ENCODE peak calls at places on chromosomes 12 and 14, in four cellular contexts. D is fibroblast of the aortic adventitia, O is endodermal cell, Q is Calu3. S is an unnamed sample.

GRCh38 chr12:30257614-30258013 is 438.1 kb downstream of the IPO8 start:
- DNase-seq in D (no peak), O (no peak), Q (no peak), S (no peak)

GRCh38 chr14:23056956-23057756 is at the start of gene CDH24:
- DNase-seq in D (peak), O (peak), Q (peak), S (peak)

GRCh38 chr12:52216807-52217206 is 16.2 kb upstream of the KRT7 start:
- DNase-seq in D (no peak), O (peak), Q (no peak), S (no peak)

GRCh38 chr12:15589328-15590032 is 199.7 kb downstream of the EPS8 start:
- DNase-seq in D (no peak), O (no peak), Q (no peak), S (no peak)

GRCh38 chr12:130552483-130552996 is 163.6 kb downstream of the RIMBP2 start:
- DNase-seq in D (no peak), O (peak), Q (no peak), S (no peak)

GRCh38 chr14:93103392-93104080 is 12.2 kb downstream of the ITPK1 start:
- DNase-seq in D (peak), O (no peak), Q (peak), S (peak)

GRCh38 chr12:49873361-49873934 is 30.3 kb downstream of the FAIM2 start:
- DNase-seq in D (peak), O (peak), Q (no peak), S (no peak)

GRCh38 chr14:91817566-91818325 is 49.6 kb downstream of the TC2N start:
- DNase-seq in D (no peak), O (no peak), Q (no peak), S (no peak)

GRCh38 chr12:57730336-57731067 is 8.0 kb downstream of the AGAP2 start:
- DNase-seq in D (no peak), O (peak), Q (no peak), S (no peak)

GRCh38 chr12:105769486-105769885 is 369.3 kb downstream of the NUAK1 start:
- DNase-seq in D (no peak), O (no peak), Q (no peak), S (no peak)

GRCh38 chr12:113030875-113031525 is 25.5 kb upstream of the DTX1 start:
- DNase-seq in D (peak), O (peak), Q (peak), S (no peak)
- TF ChIP-seq CTCF in D (peak), O (peak), Q (peak), S (peak)

DNA sequence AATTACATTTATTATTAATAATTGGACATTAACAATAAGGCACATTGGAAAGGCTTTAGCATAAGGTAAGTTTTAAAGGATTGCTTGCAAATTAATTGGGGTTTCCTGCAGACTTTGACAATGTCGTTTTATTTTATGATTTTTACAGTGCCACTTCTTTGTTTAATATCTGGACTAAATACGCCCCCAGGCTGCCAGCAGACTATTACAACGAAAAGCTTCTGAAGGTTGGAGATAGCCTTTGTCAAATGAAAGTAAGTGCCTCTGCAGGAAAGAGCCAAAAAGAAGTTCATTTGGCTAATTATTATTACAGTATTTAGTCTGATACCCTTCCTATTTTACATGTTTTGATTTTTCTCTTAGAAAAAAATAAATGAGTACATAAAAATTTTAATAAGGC is 11.3 kb downstream of the CFAP54 start:
- DNase-seq in D (peak), O (no peak), Q (peak), S (no peak)
- TF ChIP-seq CTCF in D (peak), O (no peak), Q (no peak), S (no peak)

GRCh38 chr12:12331896-12332295 is 18.1 kb downstream of the MANSC1 start:
- DNase-seq in D (no peak), O (no peak), Q (peak), S (no peak)

GRCh38 chr12:12334710-12335040 is 15.4 kb downstream of the MANSC1 start:
- DNase-seq in D (no peak), O (no peak), Q (no peak), S (no peak)

GRCh38 chr12:12333407-12333831 is 16.6 kb downstream of the MANSC1 start:
- DNase-seq in D (peak), O (no peak), Q (peak), S (no peak)

GRCh38 chr12:12336049-12336411 is 14.0 kb downstream of the MANSC1 start:
- DNase-seq in D (no peak), O (no peak), Q (no peak), S (no peak)

GRCh38 chr12:12333980-12334709 is 15.9 kb downstream of the MANSC1 start:
- DNase-seq in D (peak), O (peak), Q (peak), S (peak)
- TF ChIP-seq CTCF in D (peak), O (peak), Q (peak), S (peak)

GRCh38 chr14:68816943-68817430 is 24.1 kb upstream of the ZFP36L1 start:
- DNase-seq in D (no peak), O (no peak), Q (no peak), S (no peak)
- TF ChIP-seq CTCF in D (no peak), O (no peak), Q (no peak), S (peak)

DNA sequence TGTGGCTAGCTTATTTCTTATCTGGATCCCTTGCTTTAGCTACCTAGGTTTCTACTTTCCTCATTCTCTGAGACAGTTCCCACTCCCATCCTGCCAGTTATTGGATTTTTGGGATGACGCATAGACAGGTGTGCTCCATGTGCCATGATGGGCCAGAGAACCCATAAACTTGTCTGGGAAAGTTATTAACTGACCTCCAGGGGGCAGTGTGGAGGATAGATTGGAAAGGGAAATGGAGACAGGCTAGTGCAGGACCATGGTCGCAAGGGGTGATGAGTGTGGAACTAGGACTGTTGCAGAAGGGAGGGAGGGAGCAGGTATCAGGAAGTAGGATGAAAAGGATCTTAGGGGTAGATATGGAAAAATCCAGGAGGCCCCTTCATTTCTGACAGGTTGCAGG is 80.3 kb downstream of the ESRRB start:
- DNase-seq in D (peak), O (peak), Q (peak), S (no peak)
- TF ChIP-seq CTCF in D (peak), O (peak), Q (peak), S (peak)

DNA sequence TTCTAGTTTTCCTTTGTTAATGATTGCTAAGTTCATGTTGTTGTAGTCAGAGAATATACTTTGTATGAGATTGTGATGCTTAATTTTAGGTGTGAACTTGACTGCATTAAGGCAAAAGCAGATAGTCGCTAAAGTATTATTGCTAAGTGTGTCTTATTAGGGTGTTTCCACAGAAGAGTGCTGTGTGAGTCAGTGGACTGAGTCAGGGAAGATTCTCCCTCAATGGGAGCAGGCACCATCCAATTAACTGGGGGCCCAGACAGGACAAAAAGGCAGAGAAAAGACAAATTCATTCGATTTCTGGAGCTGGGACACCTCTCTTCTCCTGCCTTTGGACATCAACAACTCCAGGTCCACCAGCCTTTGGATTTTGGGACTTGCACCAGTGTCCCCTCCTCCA is 48.5 kb downstream of the BAZ1A start:
- DNase-seq in D (peak), O (no peak), Q (no peak), S (no peak)
- TF ChIP-seq CTCF in D (no peak), O (no peak), Q (no peak), S (no peak)

GRCh38 chr12:128797119-128798118 is 26.3 kb downstream of the SLC15A4 start:
- DNase-seq in D (peak), O (no peak), Q (no peak), S (peak)

GRCh38 chr12:128795530-128796361 is 28.0 kb downstream of the SLC15A4 start:
- DNase-seq in D (no peak), O (no peak), Q (no peak), S (peak)

GRCh38 chr12:128800606-128801005 is 23.2 kb downstream of the SLC15A4 start:
- DNase-seq in D (no peak), O (no peak), Q (no peak), S (no peak)

GRCh38 chr12:128796439-128797118 is 27.2 kb downstream of the SLC15A4 start:
- DNase-seq in D (no peak), O (no peak), Q (no peak), S (peak)

GRCh38 chr12:128798543-128799341 is 25.0 kb downstream of the SLC15A4 start:
- DNase-seq in D (no peak), O (no peak), Q (no peak), S (no peak)
- TF ChIP-seq CTCF in D (peak), O (peak), Q (no peak), S (peak)

DNA sequence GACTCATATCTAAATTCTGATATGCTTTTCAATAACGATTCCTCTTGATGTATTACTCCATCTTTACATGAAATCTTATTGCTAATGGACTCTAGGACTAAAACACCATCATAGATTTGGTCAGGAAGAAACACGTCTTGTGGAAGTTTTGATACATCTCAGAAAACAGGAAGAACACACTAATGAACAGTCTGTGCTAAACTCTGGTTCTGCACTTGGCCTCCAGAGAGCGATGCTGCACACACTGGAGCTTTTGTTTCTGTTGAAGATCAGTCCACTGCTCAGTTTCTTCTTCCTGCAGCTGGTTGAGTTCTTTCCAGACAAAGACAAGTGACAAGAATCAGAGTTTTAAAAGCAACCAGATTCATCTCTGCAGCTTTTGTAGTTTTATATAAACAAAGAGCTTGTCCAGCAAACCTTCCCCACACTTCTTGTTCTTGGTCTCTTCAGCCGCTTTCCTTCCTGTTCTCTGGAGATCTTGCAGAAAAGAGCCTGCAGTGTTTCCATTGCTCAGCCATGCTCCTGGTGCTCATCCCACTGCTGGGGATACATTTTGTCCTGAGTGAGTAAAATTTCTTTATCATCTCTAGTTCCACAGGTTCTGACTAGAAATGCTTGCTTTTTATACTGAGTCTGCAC is 229.1 kb upstream of the OR4E1 start:
- DNase-seq in D (no peak), O (peak), Q (no peak), S (peak)
- TF ChIP-seq CTCF in D (peak), O (peak), Q (no peak), S (peak)

GRCh38 chr12:31600252-31600651 is 9.3 kb upstream of the DENND5B start:
- DNase-seq in D (no peak), O (peak), Q (no peak), S (no peak)
- TF ChIP-seq CTCF in D (no peak), O (peak), Q (no peak), S (no peak)

GRCh38 chr12:1517007-1517406 is 77.4 kb downstream of the FBXL14 start:
- DNase-seq in D (peak), O (peak), Q (no peak), S (no peak)

GRCh38 chr12:1518763-1519516 is 75.4 kb downstream of the FBXL14 start:
- DNase-seq in D (peak), O (peak), Q (peak), S (no peak)

GRCh38 chr12:1519642-1520041 is 74.7 kb downstream of the FBXL14 start:
- DNase-seq in D (no peak), O (peak), Q (no peak), S (no peak)

GRCh38 chr12:1518486-1518762 is 76.0 kb downstream of the FBXL14 start:
- DNase-seq in D (no peak), O (no peak), Q (no peak), S (no peak)

DNA sequence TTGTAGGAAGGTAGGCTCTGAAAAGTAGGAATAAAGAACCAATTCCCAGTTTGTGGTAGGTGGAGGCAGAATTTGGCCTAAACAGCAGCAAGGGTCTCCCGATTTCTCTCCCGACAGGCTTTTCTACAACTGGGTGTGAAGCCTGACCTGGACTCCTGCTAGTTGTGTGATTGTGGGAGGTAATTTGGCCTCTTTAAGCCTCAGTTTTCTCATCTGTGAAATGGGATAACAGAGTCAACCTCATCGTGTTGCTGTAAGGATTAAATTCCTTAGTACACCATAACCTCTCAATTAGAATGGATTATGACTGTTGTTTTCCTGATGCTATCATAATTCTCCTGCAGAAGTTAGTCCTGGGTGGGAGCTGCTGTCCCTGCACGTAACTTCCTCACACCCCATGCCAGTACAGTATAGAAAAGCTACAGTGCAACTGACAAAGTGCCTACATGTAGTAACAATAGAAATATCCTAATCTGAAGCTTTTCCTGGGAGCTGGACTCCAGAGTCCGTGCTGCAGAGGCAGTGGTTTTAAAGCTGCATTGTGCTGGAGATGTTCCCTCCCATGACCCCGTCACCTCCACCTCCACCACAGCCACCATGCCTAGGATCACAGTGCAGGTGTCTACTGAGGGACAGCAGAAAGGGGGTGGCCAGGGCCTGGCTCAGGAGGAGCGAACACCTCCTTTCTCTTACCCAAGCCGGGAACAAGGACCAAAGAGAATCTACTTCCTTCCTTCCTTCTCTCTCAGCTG is 76.5 kb downstream of the FBXL14 start:
- DNase-seq in D (no peak), O (no peak), Q (no peak), S (no peak)
- TF ChIP-seq CTCF in D (no peak), O (no peak), Q (no peak), S (no peak)